ENCODE peak calls at places on chromosomes 1 and 21, in nine cellular contexts. R, E, M, P, L, Y, V, F and D are unnamed samples.

GRCh38 chr1:17250601-17251000 is 1.7 kb downstream of the PADI3 start:
- DNase-seq in R (no peak), E (no peak), M (no peak), P (no peak), L (no peak), Y (no peak), V (peak), F (no peak), D (no peak)

GRCh38 chr1:93938461-93939145 is 29.4 kb upstream of the GCLM start:
- DNase-seq in R (no peak), E (no peak), M (no peak), P (no peak), L (no peak), Y (no peak), V (peak), F (no peak), D (no peak)

GRCh38 chr1:208919371-208919770 is 664.1 kb upstream of the CAMK1G start:
- DNase-seq in R (no peak), E (no peak), M (no peak), P (no peak), L (no peak), Y (no peak), V (no peak), F (no peak), D (no peak)

GRCh38 chr21:29638761-29639327 is 301.0 kb downstream of the GRIK1 start:
- DNase-seq in R (no peak), E (no peak), M (no peak), P (no peak), L (no peak), Y (no peak), V (no peak), F (no peak), D (no peak)

GRCh38 chr1:93701619-93702018 is 20.0 kb upstream of the BCAR3 start:
- DNase-seq in R (peak), E (peak), M (peak), P (no peak), L (no peak), Y (no peak), V (peak), F (peak), D (no peak)

GRCh38 chr1:78068681-78069283 is 23.0 kb downstream of the GIPC2 start:
- DNase-seq in R (no peak), E (no peak), M (peak), P (no peak), L (no peak), Y (no peak), V (no peak), F (peak), D (no peak)

GRCh38 chr1:112818990-112819689 is 104.0 kb upstream of the PPM1J start:
- DNase-seq in R (no peak), E (no peak), M (no peak), P (no peak), L (peak), Y (no peak), V (no peak), F (no peak), D (no peak)

GRCh38 chr1:62218603-62219002 is 24.0 kb downstream of the L1TD1 start:
- DNase-seq in R (no peak), E (no peak), M (no peak), P (no peak), L (no peak), Y (no peak), V (no peak), F (no peak), D (no peak)

GRCh38 chr1:148296511-148296910 is 144.4 kb upstream of the NBPF11 start:
- DNase-seq in R (no peak), E (no peak), M (no peak), P (no peak), L (no peak), Y (no peak), V (no peak), F (no peak), D (no peak)

GRCh38 chr1:18118078-18118477 is 10.5 kb downstream of the IGSF21 start:
- DNase-seq in R (no peak), E (no peak), M (peak), P (no peak), L (no peak), Y (no peak), V (no peak), F (peak), D (no peak)

GRCh38 chr1:166814611-166815010 is 24.7 kb upstream of the POGK start:
- DNase-seq in R (no peak), E (no peak), M (no peak), P (no peak), L (no peak), Y (no peak), V (no peak), F (no peak), D (no peak)

GRCh38 chr1:203627819-203628184 is 1.2 kb downstream of the ATP2B4 start:
- DNase-seq in R (no peak), E (peak), M (peak), P (no peak), L (peak), Y (peak), V (no peak), F (peak), D (no peak)

GRCh38 chr1:119373465-119373864 is 4.9 kb downstream of the HAO2 start:
- DNase-seq in R (no peak), E (no peak), M (no peak), P (no peak), L (no peak), Y (no peak), V (no peak), F (no peak), D (no peak)

GRCh38 chr1:52057245-52057644 is 1.1 kb downstream of the BTF3L4 start:
- DNase-seq in R (no peak), E (no peak), M (no peak), P (no peak), L (no peak), Y (no peak), V (no peak), F (no peak), D (no peak)

GRCh38 chr1:200028586-200029034 is 1.1 kb downstream of the NR5A2 start:
- DNase-seq in R (no peak), E (no peak), M (no peak), P (no peak), L (no peak), Y (no peak), V (no peak), F (no peak), D (no peak)

GRCh38 chr1:166354411-166354810 is 187.6 kb upstream of the FAM78B start:
- DNase-seq in R (peak), E (no peak), M (no peak), P (no peak), L (no peak), Y (no peak), V (no peak), F (no peak), D (no peak)

GRCh38 chr1:22317231-22317919 is 134.3 kb upstream of the ZBTB40 start:
- DNase-seq in R (no peak), E (no peak), M (no peak), P (no peak), L (no peak), Y (no peak), V (no peak), F (no peak), D (peak)

GRCh38 chr1:173093721-173094450 is 43.1 kb upstream of the TNFSF18 start:
- DNase-seq in R (no peak), E (no peak), M (no peak), P (no peak), L (no peak), Y (no peak), V (no peak), F (no peak), D (no peak)

GRCh38 chr1:202274611-202275010 is 67.1 kb downstream of the UBE2T start:
- DNase-seq in R (peak), E (no peak), M (peak), P (no peak), L (no peak), Y (peak), V (no peak), F (no peak), D (peak)

GRCh38 chr1:93702102-93702827 is 20.6 kb upstream of the BCAR3 start:
- DNase-seq in R (no peak), E (peak), M (peak), P (no peak), L (no peak), Y (no peak), V (no peak), F (peak), D (no peak)

GRCh38 chr21:27269646-27270045 is 302.8 kb upstream of the ADAMTS5 start:
- DNase-seq in R (no peak), E (no peak), M (no peak), P (no peak), L (no peak), Y (no peak), V (no peak), F (no peak), D (no peak)

GRCh38 chr1:116720406-116721071 is 33.7 kb upstream of the CD2 start:
- DNase-seq in R (no peak), E (no peak), M (no peak), P (no peak), L (no peak), Y (no peak), V (peak), F (no peak), D (no peak)

GRCh38 chr1:238252033-238252802 is 361.5 kb upstream of the ZP4 start:
- DNase-seq in R (no peak), E (no peak), M (no peak), P (no peak), L (peak), Y (peak), V (no peak), F (no peak), D (no peak)

GRCh38 chr1:113256348-113256729 is 134.0 kb upstream of the MAGI3 start:
- DNase-seq in R (no peak), E (no peak), M (no peak), P (no peak), L (no peak), Y (no peak), V (no peak), F (no peak), D (no peak)

GRCh38 chr1:160739098-160739511 is at the start of gene SLAMF7:
- DNase-seq in R (no peak), E (no peak), M (no peak), P (peak), L (peak), Y (no peak), V (no peak), F (no peak), D (no peak)

GRCh38 chr1:36083635-36084501 is at the start of gene TEKT2:
- DNase-seq in R (no peak), E (peak), M (no peak), P (no peak), L (no peak), Y (no peak), V (no peak), F (no peak), D (peak)

GRCh38 chr1:218985424-218985823 is 188.3 kb upstream of the LYPLAL1 start:
- DNase-seq in R (no peak), E (no peak), M (no peak), P (no peak), L (no peak), Y (no peak), V (no peak), F (no peak), D (no peak)

GRCh38 chr21:14482165-14482564 is 64.0 kb downstream of the SAMSN1 start:
- DNase-seq in R (no peak), E (no peak), M (no peak), P (no peak), L (peak), Y (no peak), V (no peak), F (no peak), D (no peak)

GRCh38 chr1:116537439-116537838 is 33.4 kb downstream of the CD58 start:
- DNase-seq in R (no peak), E (no peak), M (no peak), P (no peak), L (no peak), Y (no peak), V (no peak), F (no peak), D (no peak)

GRCh38 chr1:115465802-115466363 is 127.8 kb upstream of the NGF start:
- DNase-seq in R (no peak), E (no peak), M (no peak), P (no peak), L (no peak), Y (no peak), V (no peak), F (no peak), D (no peak)

GRCh38 chr1:182281541-182281940 is 110.0 kb downstream of the GLUL start:
- DNase-seq in R (no peak), E (no peak), M (no peak), P (no peak), L (peak), Y (no peak), V (no peak), F (no peak), D (no peak)

GRCh38 chr21:38645282-38645681 is 147.0 kb upstream of the ERG start:
- DNase-seq in R (no peak), E (no peak), M (no peak), P (no peak), L (no peak), Y (no peak), V (no peak), F (no peak), D (no peak)

GRCh38 chr1:67211589-67212563 is 45.6 kb downstream of the IL23R start:
- DNase-seq in R (peak), E (no peak), M (no peak), P (no peak), L (peak), Y (peak), V (no peak), F (no peak), D (no peak)

DNA sequence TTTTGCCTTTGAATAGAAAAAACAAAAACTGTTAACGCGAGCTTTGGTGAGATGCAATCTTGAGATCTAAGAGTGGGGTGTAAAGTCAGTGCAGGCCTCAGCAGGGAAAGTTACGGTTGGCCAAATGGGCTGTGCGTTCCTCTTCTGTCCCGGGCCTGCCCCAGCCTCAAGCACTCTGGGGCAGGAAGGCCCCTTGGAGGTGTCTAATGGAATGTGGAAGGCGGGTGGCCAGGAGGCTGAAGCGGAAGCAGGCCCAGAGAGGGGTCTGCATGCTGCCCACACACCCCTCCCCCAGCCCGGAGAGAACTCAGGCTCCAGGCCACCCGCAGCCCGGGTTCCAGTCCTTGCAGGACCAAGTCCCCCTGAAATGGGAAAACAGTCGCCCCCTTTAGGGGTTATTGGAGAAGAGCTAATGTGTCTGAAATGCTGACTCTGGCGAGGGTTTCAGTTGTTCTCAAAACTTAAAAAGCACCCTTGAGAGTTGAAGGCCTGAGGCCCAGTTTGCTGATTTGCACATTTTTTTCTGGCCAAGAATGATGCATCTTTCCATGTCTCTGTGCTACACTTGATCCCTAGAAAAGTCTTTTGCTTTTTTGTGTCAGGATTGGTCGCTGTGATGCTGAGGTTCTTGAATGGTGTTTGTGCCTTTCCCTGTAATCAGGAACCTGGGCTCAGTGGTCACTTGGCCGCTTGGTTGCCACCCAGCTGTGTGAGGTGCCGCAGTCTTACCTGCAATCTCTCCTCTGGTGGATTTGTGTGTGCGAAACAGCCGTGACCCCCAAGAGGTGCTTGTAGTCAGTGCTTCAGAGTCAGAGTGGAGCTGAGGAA is 2.0 kb downstream of the COL18A1 start:
- DNase-seq in R (peak), E (peak), M (peak), P (no peak), L (no peak), Y (no peak), V (no peak), F (no peak), D (no peak)
- TF ChIP-seq POLR2A in R (no peak), E (no peak), M (no peak), P (no peak), L (no peak), Y (no peak), V (no peak), F (no peak), D (no peak)

DNA sequence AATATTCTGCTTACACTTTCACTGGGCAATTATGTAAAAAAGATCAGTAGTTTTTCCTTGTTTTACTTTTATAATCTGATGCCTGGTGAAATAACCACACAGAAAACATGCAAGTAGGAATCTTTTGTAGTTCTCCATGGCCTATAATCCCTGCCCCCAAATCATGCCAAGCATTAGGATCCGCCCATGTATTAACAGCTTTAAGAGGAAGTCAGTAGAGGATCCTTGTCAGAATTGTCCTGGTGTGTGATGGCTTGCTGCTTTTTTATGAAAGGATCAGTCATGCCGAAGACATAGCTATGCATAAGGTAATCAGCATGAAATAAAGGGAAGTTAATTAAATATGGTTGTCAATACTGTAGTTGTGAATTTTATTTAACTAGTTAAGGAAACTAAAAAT is 20.0 kb downstream of the ADGRL2 start:
- DNase-seq in R (no peak), E (no peak), M (no peak), P (no peak), L (no peak), Y (no peak), V (no peak), F (no peak), D (no peak)
- H3K27ac ChIP-seq in R (no peak), E (no peak), M (no peak), P (no peak), L (no peak), Y (no peak), V (no peak), F (no peak), D (no peak)

DNA sequence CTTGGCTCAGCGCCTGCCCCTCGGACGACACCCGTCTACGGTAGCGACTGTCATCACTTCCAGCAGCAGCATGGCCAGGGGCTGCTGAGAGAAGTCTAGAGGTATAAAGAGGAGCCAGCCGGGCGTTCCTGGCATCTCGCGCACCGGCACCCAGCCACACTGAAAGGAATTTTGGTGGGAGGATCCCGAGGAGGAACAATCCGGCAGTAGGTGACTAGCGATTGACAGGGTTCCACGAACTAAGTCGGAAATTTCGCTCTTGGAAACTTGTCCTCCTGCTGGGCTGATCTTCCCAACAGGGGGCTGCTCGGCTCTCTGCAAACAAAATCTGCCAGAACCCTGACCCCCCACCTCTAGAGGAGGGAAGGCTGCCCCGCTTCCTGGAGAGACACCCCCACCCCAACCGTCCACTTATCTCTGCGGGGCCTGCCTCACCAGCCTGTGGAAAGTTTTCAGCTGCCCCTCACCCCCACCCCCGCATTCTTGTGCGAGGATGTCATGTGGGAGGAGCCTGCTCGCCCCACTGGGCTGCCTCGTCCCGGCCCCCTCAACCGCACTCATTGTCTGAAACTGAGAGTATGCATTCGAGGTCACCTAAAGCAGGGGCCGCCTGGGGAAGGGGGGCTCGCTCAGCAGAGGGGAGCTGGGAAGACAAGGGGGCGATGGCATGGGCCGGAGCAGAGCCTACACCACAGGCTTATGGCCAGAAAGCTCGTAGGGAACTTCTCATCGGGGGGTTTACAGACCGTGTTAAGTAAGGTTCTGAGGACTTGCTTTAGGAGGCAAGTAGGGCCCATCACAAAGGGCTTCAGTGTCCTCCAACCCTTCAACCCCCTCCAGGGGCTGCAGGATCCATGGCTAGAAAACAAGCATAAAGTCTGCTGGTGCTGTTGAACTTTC is 9.6 kb downstream of the EPHA2 start:
- DNase-seq in R (peak), E (peak), M (peak), P (no peak), L (peak), Y (peak), V (peak), F (peak), D (peak)
- TF ChIP-seq POLR2A in R (peak), E (no peak), M (no peak), P (no peak), L (no peak), Y (peak), V (no peak), F (no peak), D (no peak)

DNA sequence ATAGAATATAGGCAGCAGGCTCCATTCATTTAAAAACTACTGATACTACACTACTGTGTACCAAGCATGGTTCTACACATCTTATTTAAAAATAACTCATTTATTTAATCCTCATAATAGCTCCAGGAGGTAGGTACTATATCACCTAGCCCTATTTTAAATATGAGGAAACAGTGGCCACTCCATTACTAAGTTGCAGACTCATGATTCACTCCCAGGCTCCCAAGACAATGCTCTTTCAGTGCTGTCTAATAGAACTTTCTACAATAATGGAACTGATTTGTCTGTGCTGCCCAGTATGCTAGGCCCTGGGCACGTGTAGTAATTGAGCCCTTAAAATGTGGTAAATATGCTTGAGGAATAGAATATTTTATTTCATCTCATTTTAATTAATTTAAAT is 357.1 kb downstream of the LTN1 start:
- DNase-seq in R (no peak), E (no peak), M (no peak), P (no peak), L (no peak), Y (no peak), V (no peak), F (no peak), D (no peak)
- H3K27ac ChIP-seq in R (no peak), E (no peak), M (peak), P (no peak), L (no peak), Y (no peak), V (no peak), F (peak), D (no peak)